ENCODE peak calls at places on chromosome 20, in six cellular contexts. T is OCI-LY7; J is upper lobe of right lung; G is brain microvascular endothelial cell; A is uterus; Y is effector memory CD4-positive, alpha-beta T cell. E is an unnamed sample.

GRCh38 chr20:45087814-45088213 is 13.1 kb downstream of the KCNS1 start:
- DNase-seq in A (no peak), J (no peak), T (no peak), G (no peak), Y (no peak), E (no peak)

GRCh38 chr20:43786885-43787284 is 60.1 kb upstream of the GTSF1L start:
- DNase-seq in A (no peak), G (no peak), Y (no peak), J (peak), T (no peak), E (no peak)

GRCh38 chr20:10137533-10137932 is 81.1 kb upstream of the SNAP25 start:
- DNase-seq in G (no peak), T (no peak), Y (no peak), A (no peak), J (no peak), E (no peak)

GRCh38 chr20:37270586-37271420 is 9.2 kb upstream of the GHRH start:
- DNase-seq in Y (no peak), G (peak), A (no peak), T (no peak), J (no peak), E (no peak)

GRCh38 chr20:63087236-63087871 is 80.6 kb upstream of the BHLHE23 start:
- DNase-seq in Y (no peak), A (no peak), G (no peak), J (peak), T (no peak), E (no peak)

GRCh38 chr20:59144831-59145196 is 18.8 kb upstream of the ZNF831 start:
- DNase-seq in G (no peak), T (no peak), J (no peak), Y (no peak), A (no peak), E (no peak)

GRCh38 chr20:44911264-44911921 is 1.5 kb downstream of the PABPC1L start:
- DNase-seq in T (peak), Y (peak), A (no peak), G (peak), J (peak), E (no peak)

GRCh38 chr20:11912013-11912663 is 5.6 kb upstream of the BTBD3 start:
- DNase-seq in T (no peak), J (no peak), G (no peak), Y (no peak), A (no peak), E (no peak)

GRCh38 chr20:14986656-14987055 is 649.2 kb upstream of the FLRT3 start:
- DNase-seq in G (no peak), J (no peak), A (no peak), T (no peak), Y (no peak), E (no peak)

GRCh38 chr20:41242352-41242751 is 75.2 kb downstream of the ZHX3 start:
- DNase-seq in G (no peak), A (no peak), T (no peak), J (no peak), Y (no peak), E (no peak)
- H3K27ac ChIP-seq in G (no peak), A (peak), T (no peak), J (no peak), Y (no peak), E (no peak)

GRCh38 chr20:54070187-54070987 is at the start of gene BCAS1:
- DNase-seq in A (no peak), Y (no peak), J (no peak), T (no peak), G (no peak), E (no peak)
- H3K27ac ChIP-seq in A (no peak), Y (no peak), J (no peak), T (no peak), G (no peak), E (no peak)

DNA sequence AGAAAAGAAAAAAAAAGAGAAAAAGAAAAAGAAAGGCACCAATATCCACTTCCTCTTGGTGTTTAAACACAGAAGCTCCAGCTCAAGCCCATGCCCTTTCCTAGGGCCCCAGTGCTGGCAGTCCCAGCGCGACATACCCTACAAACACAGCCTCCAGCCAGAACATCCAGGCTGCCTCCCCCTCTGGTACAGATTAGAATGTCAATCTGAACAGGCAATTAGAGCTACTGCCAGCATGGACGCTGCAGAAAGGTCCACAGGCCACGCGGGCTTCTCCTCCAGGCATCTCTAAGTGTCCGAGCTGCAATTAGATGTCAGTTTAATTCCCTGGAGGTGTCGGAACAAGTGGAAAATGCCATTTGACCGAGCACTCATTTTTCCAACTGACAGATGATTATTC is 79.6 kb downstream of the ATP9A start:
- DNase-seq in A (no peak), J (no peak), Y (no peak), G (no peak), T (no peak), E (no peak)
- H3K27ac ChIP-seq in A (no peak), J (no peak), Y (no peak), G (no peak), T (no peak), E (no peak)

GRCh38 chr20:47348539-47349142 is 7.9 kb downstream of the ZMYND8 start:
- DNase-seq in J (no peak), G (no peak), Y (no peak), T (no peak), A (no peak), E (no peak)
- H3K27ac ChIP-seq in J (peak), G (peak), Y (no peak), T (no peak), A (peak), E (peak)

GRCh38 chr20:3728354-3728753 is 4.1 kb upstream of the HSPA12B start:
- DNase-seq in J (peak), G (no peak), Y (no peak), A (no peak), T (no peak), E (no peak)
- H3K27ac ChIP-seq in J (no peak), G (no peak), Y (no peak), A (peak), T (no peak), E (no peak)

GRCh38 chr20:49446080-49446479 is 36.4 kb downstream of the KCNB1 start:
- DNase-seq in A (no peak), Y (no peak), J (no peak), G (no peak), T (no peak), E (no peak)
- H3K27ac ChIP-seq in A (peak), Y (no peak), J (no peak), G (no peak), T (no peak), E (no peak)

DNA sequence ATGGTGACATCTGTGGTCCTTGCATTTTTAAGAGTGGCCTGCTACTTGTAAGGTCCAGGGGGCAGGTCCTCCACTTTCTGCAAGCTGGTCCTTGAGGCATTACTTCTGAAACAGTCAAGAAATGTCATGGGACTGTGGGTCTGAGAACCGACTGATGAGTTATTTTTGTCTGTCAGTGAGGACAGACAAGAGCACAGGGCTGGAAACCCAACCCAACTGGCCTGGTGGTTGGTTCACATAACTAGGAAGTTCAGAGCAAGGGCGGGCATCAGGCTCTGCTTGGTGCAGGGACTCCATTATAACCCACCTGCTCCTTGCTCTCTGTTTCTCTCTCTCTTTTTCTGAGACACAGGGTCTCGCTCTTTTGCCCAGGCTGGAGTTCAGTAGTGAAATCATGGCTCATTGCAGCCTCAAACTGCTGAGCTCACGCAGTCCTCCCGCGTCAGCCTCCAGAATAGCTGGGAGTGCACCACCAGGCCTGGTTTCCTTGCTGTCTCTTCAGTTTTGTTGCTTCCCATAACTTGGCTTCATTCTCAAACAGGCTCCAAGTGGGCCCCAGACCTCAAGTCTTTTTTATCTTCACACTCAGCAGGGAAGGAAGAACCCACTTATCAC is 9.2 kb downstream of the CST3 start:
- DNase-seq in Y (no peak), T (no peak), A (no peak), G (no peak), J (no peak), E (no peak)
- H3K27ac ChIP-seq in Y (no peak), T (no peak), A (peak), G (no peak), J (no peak), E (no peak)